ENCODE peak calls at places on chromosomes 7 and 10, in four cellular contexts. E, D, V and G are unnamed samples. For H3K36me3, the result is how much of the 10 kb centered on the place peaks cover.

GRCh38 chr7:85074016-85074415 is 112.8 kb downstream of the SEMA3D start:
- DNase-seq in E (no peak), D (peak), V (no peak), G (no peak)

GRCh38 chr7:95441042-95441823 is 6.4 kb upstream of the PON2 start:
- DNase-seq in E (no peak), D (peak), V (no peak), G (no peak)

GRCh38 chr7:42414961-42415505 is 178.0 kb upstream of the GLI3 start:
- DNase-seq in E (no peak), D (no peak), V (no peak), G (no peak)

GRCh38 chr10:122541541-122542002 is 19.0 kb upstream of the DMBT1 start:
- DNase-seq in E (no peak), D (no peak), V (no peak), G (no peak)

GRCh38 chr10:60943372-60944158 is 420 bp downstream of the RHOBTB1 start:
- DNase-seq in E (peak), D (peak), V (peak), G (peak)

GRCh38 chr7:106421181-106421762 is 136.5 kb upstream of the NAMPT start:
- DNase-seq in E (peak), D (peak), V (peak), G (peak)

GRCh38 chr7:17661982-17662585 is 278.2 kb downstream of the SNX13 start:
- DNase-seq in E (no peak), D (peak), V (no peak), G (no peak)

GRCh38 chr10:59896186-59896585 is 10.2 kb downstream of the CCDC6 start:
- DNase-seq in E (no peak), D (no peak), V (no peak), G (peak)

GRCh38 chr7:81209059-81209458 is 290.2 kb upstream of the SEMA3C start:
- DNase-seq in E (no peak), D (peak), V (no peak), G (no peak)

GRCh38 chr7:7720193-7720592 is 1.8 kb upstream of the RPA3 start:
- DNase-seq in E (no peak), D (no peak), V (no peak), G (no peak)

GRCh38 chr7:65397730-65398142 is 24.1 kb downstream of the ZNF92 start:
- DNase-seq in E (no peak), D (peak), V (no peak), G (no peak)

DNA sequence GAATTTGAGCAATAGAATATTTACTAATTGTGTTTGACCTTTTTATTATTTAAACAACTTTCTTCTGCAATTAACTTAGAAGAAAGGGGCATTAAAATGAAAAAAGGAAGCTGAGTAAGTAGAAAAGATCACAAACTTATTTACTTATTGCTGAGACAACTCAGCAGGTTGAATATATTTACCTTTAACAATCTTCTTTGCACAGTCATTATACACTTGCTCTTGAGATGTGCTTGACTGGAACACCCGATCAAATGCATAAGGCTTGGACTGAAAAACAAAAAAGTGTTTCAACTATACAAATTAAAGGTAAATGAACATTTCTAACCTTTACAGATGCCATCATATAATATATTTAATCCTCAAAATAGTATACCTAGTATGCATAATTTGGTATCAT is 7.9 kb downstream of the KIF5B start:
- DNase-seq in E (no peak), D (no peak), V (no peak), G (no peak)
- H3K36me3 ChIP-seq in E (under half), D (under half), V (under half), G (under half)

GRCh38 chr10:63799511-63799910 is 278.3 kb downstream of the REEP3 start:
- DNase-seq in E (no peak), D (no peak), V (no peak), G (no peak)
- H3K27ac ChIP-seq in E (no peak), D (no peak), V (no peak), G (no peak)

GRCh38 chr10:69635428-69636272 is 5.6 kb downstream of the FAM241B start:
- DNase-seq in E (no peak), D (no peak), V (no peak), G (no peak)
- H3K4me3 ChIP-seq in E (no peak), D (no peak), V (no peak), G (no peak)

DNA sequence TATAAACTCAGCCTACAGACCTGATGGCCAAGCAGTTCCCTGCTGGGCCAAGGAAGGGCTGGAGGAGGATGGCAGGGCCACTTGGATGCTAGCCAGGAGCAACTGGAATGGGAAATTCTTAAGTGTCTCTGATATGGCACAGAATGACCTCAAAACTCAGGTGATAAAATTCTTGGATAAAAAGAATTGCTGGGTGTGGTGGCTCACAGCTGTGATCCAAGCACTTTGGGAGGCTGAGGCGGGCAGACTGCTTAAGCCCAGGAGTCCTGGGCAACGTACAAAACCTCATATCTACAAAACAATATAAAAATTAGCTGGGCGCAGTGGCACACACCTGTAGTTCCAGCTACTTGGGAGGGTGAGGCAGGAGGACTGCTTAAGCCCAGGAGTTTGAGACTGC is 14.0 kb upstream of the PKD1L1 start:
- DNase-seq in E (no peak), D (no peak), V (no peak), G (no peak)
- H3K36me3 ChIP-seq in E (half or more), D (under half), V (under half), G (under half)

DNA sequence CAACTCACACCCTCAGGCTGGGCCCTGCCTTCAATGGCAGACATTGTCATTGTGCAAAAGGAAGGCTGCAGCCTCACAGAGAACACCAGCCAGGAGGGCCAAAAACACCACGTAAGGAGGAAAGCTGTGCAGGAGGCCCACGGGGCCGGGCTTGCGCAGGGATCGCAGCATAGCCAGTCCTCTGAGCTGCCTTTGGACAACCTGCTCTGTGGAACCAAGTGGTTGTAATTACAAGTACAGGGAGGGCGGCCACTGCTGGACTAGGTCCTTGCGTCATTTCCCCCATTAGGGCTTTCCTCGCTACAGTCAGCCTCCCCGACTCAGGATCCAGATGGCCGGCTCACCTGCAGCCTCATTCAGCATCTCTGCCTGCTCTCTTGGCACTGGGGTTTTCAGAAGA is 66.9 kb downstream of the FAM53B start:
- DNase-seq in E (peak), D (no peak), V (peak), G (no peak)
- H3K27ac ChIP-seq in E (peak), D (no peak), V (no peak), G (no peak)

GRCh38 chr7:381211-382117 is 91.5 kb downstream of the FOXL3 start:
- DNase-seq in E (no peak), D (no peak), V (peak), G (peak)
- H3K4me3 ChIP-seq in E (no peak), D (no peak), V (no peak), G (no peak)

GRCh38 chr7:6149996-6150395 is 118.8 kb downstream of the ANKRD61 start:
- DNase-seq in E (no peak), D (no peak), V (no peak), G (no peak)

GRCh38 chr7:6146666-6147065 is 115.5 kb downstream of the ANKRD61 start:
- DNase-seq in E (no peak), D (no peak), V (no peak), G (no peak)

GRCh38 chr7:6151994-6152735 is 120.3 kb downstream of the CYTH3 start:
- DNase-seq in E (no peak), D (no peak), V (no peak), G (no peak)

GRCh38 chr7:6147627-6148026 is 116.5 kb downstream of the ANKRD61 start:
- DNase-seq in E (no peak), D (no peak), V (no peak), G (no peak)

DNA sequence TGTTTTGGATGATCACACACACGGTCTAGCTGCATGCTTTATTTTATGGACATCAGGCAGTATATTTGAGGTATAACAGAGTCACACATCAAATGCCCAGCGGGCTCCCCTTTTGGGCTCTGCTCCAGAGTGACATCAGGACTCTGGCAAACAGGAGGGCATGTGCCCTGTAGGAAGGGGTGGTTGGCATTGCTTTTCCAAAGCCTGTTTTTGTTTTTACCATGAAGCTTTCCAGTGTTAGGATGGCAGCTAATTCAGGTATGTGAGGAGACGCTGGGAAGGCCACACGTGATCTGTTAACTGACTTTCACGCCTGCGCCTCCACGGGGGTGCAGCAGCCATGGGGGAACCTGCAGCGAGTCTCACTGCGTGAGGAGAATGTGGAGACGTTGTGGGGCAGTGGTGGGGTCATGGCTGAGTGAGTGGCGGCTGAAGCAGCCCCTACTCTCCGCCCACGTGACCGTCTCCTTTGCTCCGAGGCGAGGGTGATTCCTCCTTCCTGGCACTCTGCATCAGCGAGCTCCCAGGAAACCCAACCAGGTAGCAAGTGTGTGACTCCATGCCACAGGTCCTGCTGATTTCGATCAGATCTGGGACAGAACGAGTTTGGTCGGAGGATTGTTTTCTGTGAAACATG is 117.7 kb downstream of the ANKRD61 start:
- DNase-seq in E (no peak), D (no peak), V (no peak), G (no peak)
- H3K36me3 ChIP-seq in E (half or more), D (under half), V (half or more), G (under half)

DNA sequence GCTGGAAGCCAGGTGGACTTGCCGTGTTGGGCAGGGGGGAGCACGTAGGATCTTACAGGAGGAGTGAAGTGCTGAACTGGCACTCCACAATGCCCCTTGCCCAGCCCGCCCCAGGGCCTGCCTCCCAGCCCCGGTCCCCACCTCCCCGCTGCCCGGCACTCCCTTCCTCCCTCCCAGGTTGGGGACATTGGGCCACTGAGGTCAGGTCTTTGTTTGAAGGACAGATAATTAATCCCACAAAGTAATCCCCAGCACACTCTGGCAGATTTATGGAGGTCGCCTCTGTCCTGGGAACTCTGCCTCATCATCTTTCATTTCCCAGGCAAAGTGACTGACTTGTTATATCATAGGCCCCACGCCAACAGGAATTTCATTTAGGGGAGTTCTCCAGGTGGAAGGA is 122.8 kb downstream of the C10orf105 start:
- DNase-seq in E (no peak), D (no peak), V (peak), G (no peak)
- H3K27ac ChIP-seq in E (no peak), D (no peak), V (no peak), G (no peak)

DNA sequence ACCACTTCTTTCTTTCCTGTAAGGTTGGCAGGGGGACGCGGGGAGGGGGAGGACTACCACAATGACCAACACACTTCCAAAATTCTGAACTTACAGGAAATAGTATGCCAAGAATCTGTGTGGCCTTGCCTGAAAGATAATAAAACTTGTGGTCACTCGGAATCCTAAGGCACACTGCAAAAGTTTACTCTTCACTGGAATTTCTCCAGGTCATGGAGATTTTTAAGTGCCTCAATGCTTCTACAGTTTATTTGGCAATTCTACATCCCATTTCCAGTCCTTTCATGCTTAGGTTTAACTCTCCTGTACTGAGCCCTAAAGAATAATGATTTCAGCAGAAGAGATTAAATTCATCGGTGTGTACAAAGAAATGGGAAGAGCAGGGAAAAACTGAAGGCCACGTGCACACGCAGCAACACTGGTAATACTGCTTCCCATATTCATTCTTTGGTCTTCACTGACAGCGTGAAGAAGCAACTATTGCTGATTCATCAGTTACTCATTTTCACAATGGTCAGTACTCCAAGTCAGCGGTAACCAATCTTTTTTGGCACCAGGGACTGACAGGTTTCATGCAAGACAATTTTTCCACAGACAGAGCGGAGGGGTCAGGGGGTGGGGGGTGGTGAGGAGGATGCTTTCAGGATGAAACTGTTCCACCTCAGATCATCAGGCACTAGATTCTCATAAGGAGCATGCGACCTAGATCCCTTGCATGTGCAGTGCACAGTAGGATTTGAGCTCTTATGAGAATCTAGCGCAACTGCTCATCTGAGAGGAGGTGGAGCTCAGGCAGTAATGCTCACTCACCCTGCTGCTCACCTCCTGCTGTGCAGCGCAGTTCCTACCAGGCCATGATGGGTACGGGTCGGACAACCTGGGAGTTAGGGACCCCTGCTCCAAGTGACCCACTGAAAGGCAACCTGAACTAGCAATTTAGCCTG is 9.8 kb downstream of the LARP4B start:
- DNase-seq in E (no peak), D (peak), V (no peak), G (no peak)
- H3K4me3 ChIP-seq in E (no peak), D (no peak), V (no peak), G (no peak)